ENCODE peak calls at places on chromosomes 1 and 21, in ten cellular contexts. B is stimulated activated CD8-positive, alpha-beta memory T cell treated with anti-CD3 and anti-CD28 coated beads, Interleukin-2, amount 100 ng/mL, for 48 hours; E is HTR-8/SVneo; P is EL; S is activated naive CD8-positive, alpha-beta T cell treated with anti-CD3 and anti-CD28 coated beads, Interleukin-2, amount 50 U/mL, for 24 hours; A is lung microvascular endothelial cell; W is cerebellum; R is MM.1S; T is Calu3; U is GM23248. Q is an unnamed sample.

GRCh38 chr1:152000989-152001630 is 7.5 kb upstream of the S100A10 start:
- DNase-seq in B (no peak), E (no peak), P (no peak), S (no peak), A (no peak), W (no peak), R (no peak), T (no peak), U (peak; percentile 75), Q (no peak)

GRCh38 chr1:117967900-117968299 is 38.4 kb downstream of the WDR3 start:
- DNase-seq in B (no peak), E (no peak), P (no peak), S (no peak), A (peak; percentile 9), W (no peak), R (no peak), T (no peak), U (peak; percentile 9), Q (no peak)

GRCh38 chr1:206866062-206866461 is 639 bp downstream of the IL20 start:
- DNase-seq in B (no peak), E (peak; percentile 22), P (peak; percentile 22), S (no peak), A (no peak), W (no peak), R (no peak), T (no peak), U (peak; percentile 74), Q (no peak)

GRCh38 chr21:24861471-24861870 is 745.8 kb downstream of the MRPL39 start:
- DNase-seq in B (no peak), E (no peak), P (no peak), S (no peak), A (no peak), W (no peak), R (no peak), T (no peak), U (no peak), Q (no peak)

GRCh38 chr1:25748531-25749205 is 51.3 kb upstream of the SELENON start:
- DNase-seq in B (no peak), E (no peak), P (no peak), S (no peak), A (no peak), W (peak; percentile 88), R (no peak), T (no peak), U (no peak), Q (no peak)

GRCh38 chr1:154859786-154860153 is 10.3 kb downstream of the KCNN3 start:
- DNase-seq in B (no peak), E (no peak), P (no peak), S (no peak), A (no peak), W (no peak), R (peak; percentile 94), T (no peak), U (no peak), Q (peak; percentile 78)

GRCh38 chr1:245858022-245858421 is 649.1 kb downstream of the SMYD3 start:
- DNase-seq in B (no peak), E (no peak), P (no peak), S (no peak), A (no peak), W (no peak), R (no peak), T (no peak), U (no peak), Q (no peak)

GRCh38 chr1:42282867-42283583 is 52.0 kb downstream of the FOXJ3 start:
- DNase-seq in B (no peak), E (no peak), P (peak; percentile 3), S (no peak), A (no peak), W (no peak), R (no peak), T (no peak), U (peak; percentile 28), Q (peak; percentile 37)

GRCh38 chr1:238672262-238672661 is 714.1 kb upstream of the CHRM3 start:
- DNase-seq in B (no peak), E (no peak), P (no peak), S (no peak), A (no peak), W (no peak), R (no peak), T (no peak), U (no peak), Q (no peak)

GRCh38 chr1:15691434-15692032 is 7.4 kb downstream of the PLEKHM2 start:
- DNase-seq in B (no peak), E (no peak), P (no peak), S (no peak), A (no peak), W (no peak), R (no peak), T (no peak), U (peak; percentile 50), Q (peak; percentile 69)

GRCh38 chr21:45848805-45849204 is 132.8 kb upstream of the COL6A1 start:
- DNase-seq in B (no peak), E (no peak), P (no peak), S (no peak), A (no peak), W (peak; percentile 45), R (no peak), T (no peak), U (no peak), Q (no peak)

GRCh38 chr1:156709743-156710489 is 4.5 kb upstream of the CRABP2 start:
- DNase-seq in B (no peak), E (peak; percentile 39), P (peak; percentile 78), S (no peak), A (no peak), W (no peak), R (no peak), T (no peak), U (peak; percentile 96), Q (peak; percentile 79)

GRCh38 chr1:230832466-230832865 is 35.9 kb downstream of the C1orf198 start:
- DNase-seq in B (no peak), E (no peak), P (peak; percentile 30), S (no peak), A (no peak), W (no peak), R (no peak), T (no peak), U (peak; percentile 79), Q (peak; percentile 24)

GRCh38 chr21:31273278-31273677 is 70.8 kb downstream of the TIAM1 start:
- DNase-seq in B (no peak), E (no peak), P (no peak), S (peak; percentile 23), A (no peak), W (no peak), R (no peak), T (no peak), U (no peak), Q (peak; percentile 36)

Q was measured in LHCN-M2.